ENCODE peak calls at places on chromosomes 4 and X, in ten cellular contexts. One of them, this sample, is unnamed.

GRCh38 chr4:122747883-122748282 is 15.4 kb downstream of the BBS12 start:
- DNase-seq in upper lobe of right lung: no peak
- DNase-seq in CD4-positive, alpha-beta T cell: no peak
- DNase-seq in AG04450: no peak
- DNase-seq in RWPE2: no peak
- DNase-seq in RWPE1: no peak
- DNase-seq in progenitor cell of endocrine pancreas: no peak
- DNase-seq in HepG2: no peak
- DNase-seq in A549: no peak
- DNase-seq in Caco-2: no peak
- DNase-seq in this sample: no peak

GRCh38 chr4:121696140-121696640 is 590 bp downstream of the ANXA5 start:
- DNase-seq in RWPE2: peak
- DNase-seq in progenitor cell of endocrine pancreas: peak
- DNase-seq in CD4-positive, alpha-beta T cell: peak
- DNase-seq in A549: peak
- DNase-seq in RWPE1: peak
- DNase-seq in upper lobe of right lung: peak
- DNase-seq in Caco-2: peak
- DNase-seq in AG04450: peak
- DNase-seq in HepG2: peak
- DNase-seq in this sample: no peak

GRCh38 chr4:26899991-26900390 is 39.4 kb downstream of the STIM2 start:
- DNase-seq in AG04450: no peak
- DNase-seq in A549: no peak
- DNase-seq in CD4-positive, alpha-beta T cell: no peak
- DNase-seq in RWPE2: no peak
- DNase-seq in Caco-2: no peak
- DNase-seq in progenitor cell of endocrine pancreas: no peak
- DNase-seq in HepG2: no peak
- DNase-seq in RWPE1: no peak
- DNase-seq in upper lobe of right lung: no peak
- DNase-seq in this sample: no peak

GRCh38 chr4:151806511-151806927 is 45.7 kb upstream of the GATB start:
- DNase-seq in CD4-positive, alpha-beta T cell: no peak
- DNase-seq in RWPE1: no peak
- DNase-seq in AG04450: peak
- DNase-seq in HepG2: no peak
- DNase-seq in progenitor cell of endocrine pancreas: no peak
- DNase-seq in Caco-2: no peak
- DNase-seq in RWPE2: no peak
- DNase-seq in A549: no peak
- DNase-seq in upper lobe of right lung: no peak
- DNase-seq in this sample: no peak

GRCh38 chrX:101785142-101785541 is 125.5 kb upstream of the ARMCX2 start:
- DNase-seq in upper lobe of right lung: no peak
- DNase-seq in HepG2: no peak
- DNase-seq in Caco-2: no peak
- DNase-seq in RWPE1: no peak
- DNase-seq in A549: no peak
- DNase-seq in AG04450: no peak
- DNase-seq in CD4-positive, alpha-beta T cell: no peak
- DNase-seq in progenitor cell of endocrine pancreas: no peak
- DNase-seq in RWPE2: no peak
- DNase-seq in this sample: no peak

GRCh38 chrX:135295238-135295943 is 13.9 kb upstream of the ETDC start:
- DNase-seq in progenitor cell of endocrine pancreas: peak
- DNase-seq in upper lobe of right lung: peak
- DNase-seq in CD4-positive, alpha-beta T cell: peak
- DNase-seq in RWPE1: no peak
- DNase-seq in RWPE2: no peak
- DNase-seq in HepG2: no peak
- DNase-seq in AG04450: peak
- DNase-seq in Caco-2: no peak
- DNase-seq in A549: no peak
- DNase-seq in this sample: no peak

GRCh38 chr4:183906486-183906735 is 1.3 kb downstream of the STOX2 start:
- DNase-seq in Caco-2: no peak
- DNase-seq in upper lobe of right lung: no peak
- DNase-seq in AG04450: no peak
- DNase-seq in CD4-positive, alpha-beta T cell: no peak
- DNase-seq in HepG2: no peak
- DNase-seq in progenitor cell of endocrine pancreas: no peak
- DNase-seq in RWPE1: no peak
- DNase-seq in A549: no peak
- DNase-seq in RWPE2: no peak
- DNase-seq in this sample: no peak

GRCh38 chrX:1450381-1451161 is 2.1 kb downstream of the ASMTL start:
- DNase-seq in RWPE1: no peak
- DNase-seq in RWPE2: peak
- DNase-seq in upper lobe of right lung: peak
- DNase-seq in Caco-2: peak
- DNase-seq in HepG2: no peak
- DNase-seq in AG04450: no peak
- DNase-seq in CD4-positive, alpha-beta T cell: no peak
- DNase-seq in A549: no peak
- DNase-seq in progenitor cell of endocrine pancreas: no peak
- DNase-seq in this sample: peak

GRCh38 chr4:154731756-154732155 is 12.0 kb upstream of the LRAT start:
- DNase-seq in AG04450: no peak
- DNase-seq in RWPE1: no peak
- DNase-seq in upper lobe of right lung: no peak
- DNase-seq in HepG2: no peak
- DNase-seq in Caco-2: no peak
- DNase-seq in CD4-positive, alpha-beta T cell: no peak
- DNase-seq in progenitor cell of endocrine pancreas: no peak
- DNase-seq in A549: no peak
- DNase-seq in RWPE2: no peak
- DNase-seq in this sample: no peak

GRCh38 chrX:31845003-31845402 is 773.2 kb upstream of the FTHL17 start:
- DNase-seq in upper lobe of right lung: no peak
- DNase-seq in AG04450: no peak
- DNase-seq in RWPE1: no peak
- DNase-seq in Caco-2: no peak
- DNase-seq in RWPE2: no peak
- DNase-seq in progenitor cell of endocrine pancreas: no peak
- DNase-seq in A549: no peak
- DNase-seq in CD4-positive, alpha-beta T cell: no peak
- DNase-seq in HepG2: no peak
- DNase-seq in this sample: no peak
- TF ChIP-seq CTCF in upper lobe of right lung: no peak
- TF ChIP-seq CTCF in AG04450: no peak
- TF ChIP-seq CTCF in RWPE1: no peak
- TF ChIP-seq CTCF in Caco-2: no peak
- TF ChIP-seq CTCF in RWPE2: no peak
- TF ChIP-seq CTCF in progenitor cell of endocrine pancreas: no peak
- TF ChIP-seq CTCF in A549: no peak
- TF ChIP-seq CTCF in CD4-positive, alpha-beta T cell: no peak
- TF ChIP-seq CTCF in HepG2: no peak
- TF ChIP-seq CTCF in this sample: no peak

GRCh38 chr4:509374-509676 is 10.3 kb downstream of the PIGG start:
- DNase-seq in upper lobe of right lung: no peak
- DNase-seq in Caco-2: no peak
- DNase-seq in AG04450: no peak
- DNase-seq in RWPE1: no peak
- DNase-seq in progenitor cell of endocrine pancreas: no peak
- DNase-seq in A549: no peak
- DNase-seq in HepG2: no peak
- DNase-seq in RWPE2: no peak
- DNase-seq in CD4-positive, alpha-beta T cell: no peak
- DNase-seq in this sample: no peak

GRCh38 chr4:513327-513726 is 14.3 kb downstream of the PIGG start:
- DNase-seq in RWPE1: no peak
- DNase-seq in HepG2: no peak
- DNase-seq in Caco-2: no peak
- DNase-seq in progenitor cell of endocrine pancreas: no peak
- DNase-seq in AG04450: no peak
- DNase-seq in RWPE2: no peak
- DNase-seq in upper lobe of right lung: no peak
- DNase-seq in A549: no peak
- DNase-seq in CD4-positive, alpha-beta T cell: no peak
- DNase-seq in this sample: peak

GRCh38 chr4:507745-508512 is 8.9 kb downstream of the PIGG start:
- DNase-seq in AG04450: no peak
- DNase-seq in Caco-2: no peak
- DNase-seq in HepG2: no peak
- DNase-seq in progenitor cell of endocrine pancreas: no peak
- DNase-seq in RWPE2: no peak
- DNase-seq in A549: no peak
- DNase-seq in RWPE1: no peak
- DNase-seq in upper lobe of right lung: no peak
- DNase-seq in CD4-positive, alpha-beta T cell: no peak
- DNase-seq in this sample: no peak

GRCh38 chr4:504076-504475 is 5.1 kb downstream of the PIGG start:
- DNase-seq in A549: no peak
- DNase-seq in Caco-2: no peak
- DNase-seq in RWPE1: no peak
- DNase-seq in progenitor cell of endocrine pancreas: no peak
- DNase-seq in HepG2: no peak
- DNase-seq in upper lobe of right lung: no peak
- DNase-seq in CD4-positive, alpha-beta T cell: no peak
- DNase-seq in RWPE2: no peak
- DNase-seq in AG04450: no peak
- DNase-seq in this sample: no peak

GRCh38 chr4:508675-509373 is 9.8 kb downstream of the PIGG start:
- DNase-seq in AG04450: no peak
- DNase-seq in HepG2: no peak
- DNase-seq in RWPE1: no peak
- DNase-seq in RWPE2: no peak
- DNase-seq in A549: no peak
- DNase-seq in Caco-2: no peak
- DNase-seq in upper lobe of right lung: no peak
- DNase-seq in CD4-positive, alpha-beta T cell: no peak
- DNase-seq in progenitor cell of endocrine pancreas: no peak
- DNase-seq in this sample: no peak
- TF ChIP-seq CTCF in AG04450: no peak
- TF ChIP-seq CTCF in HepG2: no peak
- TF ChIP-seq CTCF in RWPE1: no peak
- TF ChIP-seq CTCF in RWPE2: no peak
- TF ChIP-seq CTCF in A549: no peak
- TF ChIP-seq CTCF in Caco-2: no peak
- TF ChIP-seq CTCF in upper lobe of right lung: no peak
- TF ChIP-seq CTCF in CD4-positive, alpha-beta T cell: no peak
- TF ChIP-seq CTCF in progenitor cell of endocrine pancreas: no peak
- TF ChIP-seq CTCF in this sample: no peak

DNA sequence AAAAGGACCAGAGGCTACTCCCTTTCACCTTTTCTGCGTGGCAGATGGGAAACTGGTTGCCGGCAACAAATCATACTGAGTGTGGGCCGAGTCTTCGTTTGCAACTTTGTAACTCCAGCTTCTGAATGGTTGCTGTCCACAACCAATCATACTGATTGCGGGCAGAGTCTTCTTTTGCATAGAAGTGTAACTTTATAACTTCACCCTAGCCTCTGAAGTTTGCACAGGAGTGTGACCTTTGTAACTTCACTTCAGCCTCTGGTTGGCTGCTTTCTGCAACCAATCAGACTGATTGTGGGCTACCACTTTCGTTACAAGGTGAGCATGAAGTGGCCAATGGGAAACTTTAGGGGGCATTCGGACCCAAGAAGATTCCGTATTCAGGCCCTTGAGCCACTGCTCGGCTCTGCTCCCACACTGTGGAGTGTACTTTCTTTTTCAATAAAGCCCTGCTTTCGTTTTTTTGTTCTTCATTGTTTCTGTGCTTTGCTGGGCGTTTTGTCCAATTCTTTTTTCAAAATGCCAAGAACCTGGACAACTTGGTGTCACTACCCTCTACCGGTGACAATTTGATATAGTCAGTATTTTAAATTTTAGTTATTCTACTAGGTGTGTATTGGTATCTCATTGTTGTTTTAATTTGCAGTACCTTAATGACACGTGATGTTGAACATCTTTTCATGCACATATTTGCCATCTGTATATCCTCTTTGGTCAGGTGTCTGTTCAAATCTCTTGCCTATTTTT is 9.0 kb upstream of the PAGE5 start:
- DNase-seq in CD4-positive, alpha-beta T cell: no peak
- DNase-seq in progenitor cell of endocrine pancreas: no peak
- DNase-seq in AG04450: no peak
- DNase-seq in upper lobe of right lung: no peak
- DNase-seq in RWPE1: no peak
- DNase-seq in Caco-2: peak
- DNase-seq in A549: no peak
- DNase-seq in RWPE2: no peak
- DNase-seq in HepG2: peak
- DNase-seq in this sample: no peak
- TF ChIP-seq CTCF in CD4-positive, alpha-beta T cell: no peak
- TF ChIP-seq CTCF in progenitor cell of endocrine pancreas: no peak
- TF ChIP-seq CTCF in AG04450: no peak
- TF ChIP-seq CTCF in upper lobe of right lung: no peak
- TF ChIP-seq CTCF in RWPE1: no peak
- TF ChIP-seq CTCF in Caco-2: no peak
- TF ChIP-seq CTCF in A549: no peak
- TF ChIP-seq CTCF in RWPE2: no peak
- TF ChIP-seq CTCF in HepG2: peak
- TF ChIP-seq CTCF in this sample: no peak

GRCh38 chrX:75297508-75297907 is 23.6 kb downstream of the UPRT start:
- DNase-seq in AG04450: no peak
- DNase-seq in Caco-2: no peak
- DNase-seq in RWPE1: no peak
- DNase-seq in RWPE2: no peak
- DNase-seq in A549: no peak
- DNase-seq in progenitor cell of endocrine pancreas: no peak
- DNase-seq in HepG2: no peak
- DNase-seq in CD4-positive, alpha-beta T cell: no peak
- DNase-seq in upper lobe of right lung: no peak
- DNase-seq in this sample: no peak

GRCh38 chrX:75301060-75301459 is 27.2 kb downstream of the UPRT start:
- DNase-seq in AG04450: no peak
- DNase-seq in RWPE2: no peak
- DNase-seq in CD4-positive, alpha-beta T cell: no peak
- DNase-seq in RWPE1: no peak
- DNase-seq in HepG2: no peak
- DNase-seq in A549: no peak
- DNase-seq in progenitor cell of endocrine pancreas: no peak
- DNase-seq in upper lobe of right lung: no peak
- DNase-seq in Caco-2: no peak
- DNase-seq in this sample: no peak

GRCh38 chrX:75291611-75292010 is 17.7 kb downstream of the UPRT start:
- DNase-seq in A549: no peak
- DNase-seq in CD4-positive, alpha-beta T cell: no peak
- DNase-seq in RWPE1: no peak
- DNase-seq in AG04450: no peak
- DNase-seq in HepG2: no peak
- DNase-seq in upper lobe of right lung: no peak
- DNase-seq in RWPE2: no peak
- DNase-seq in Caco-2: no peak
- DNase-seq in progenitor cell of endocrine pancreas: no peak
- DNase-seq in this sample: no peak

DNA sequence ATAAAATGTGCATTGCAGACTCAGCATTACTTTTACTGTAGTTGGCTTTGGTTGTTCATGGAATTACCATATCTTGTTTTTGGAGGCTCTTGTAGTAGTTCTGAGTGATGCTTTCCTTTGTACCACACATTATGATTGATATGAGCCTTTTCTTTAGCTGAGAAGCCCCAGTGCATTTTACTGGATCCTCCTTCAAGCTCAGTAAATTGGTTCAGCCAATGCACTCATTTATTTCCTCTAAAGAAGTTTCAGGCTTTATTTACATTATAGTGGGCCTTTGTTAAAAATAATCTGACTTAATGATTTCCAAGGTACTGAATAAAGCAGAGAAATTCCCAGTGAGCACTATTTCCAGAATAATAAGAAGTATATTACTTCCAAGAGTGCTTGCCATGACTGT is 21.8 kb downstream of the UPRT start:
- DNase-seq in RWPE2: no peak
- DNase-seq in HepG2: no peak
- DNase-seq in RWPE1: no peak
- DNase-seq in progenitor cell of endocrine pancreas: no peak
- DNase-seq in Caco-2: no peak
- DNase-seq in CD4-positive, alpha-beta T cell: no peak
- DNase-seq in A549: no peak
- DNase-seq in upper lobe of right lung: no peak
- DNase-seq in AG04450: no peak
- DNase-seq in this sample: no peak
- TF ChIP-seq CTCF in RWPE2: no peak
- TF ChIP-seq CTCF in HepG2: no peak
- TF ChIP-seq CTCF in RWPE1: no peak
- TF ChIP-seq CTCF in progenitor cell of endocrine pancreas: no peak
- TF ChIP-seq CTCF in Caco-2: no peak
- TF ChIP-seq CTCF in CD4-positive, alpha-beta T cell: no peak
- TF ChIP-seq CTCF in A549: no peak
- TF ChIP-seq CTCF in upper lobe of right lung: no peak
- TF ChIP-seq CTCF in AG04450: no peak
- TF ChIP-seq CTCF in this sample: no peak